ENCODE peak calls at places on chromosome 11, in eight cellular contexts. One of them, this sample, is unnamed.

GRCh38 chr11:112163875-112164521 is at the start of gene IL18:
- DNase-seq in adrenal gland: peak; percentile 16
- DNase-seq in heart left ventricle: peak; percentile 64
- DNase-seq in Panc1: peak; percentile 78
- DNase-seq in A549: peak; percentile 78
- DNase-seq in dorsolateral prefrontal cortex: no peak
- DNase-seq in stomach: peak; percentile 67
- DNase-seq in left lung: peak; percentile 78
- DNase-seq in this sample: peak; percentile 88

GRCh38 chr11:2265396-2265795 is 5.0 kb downstream of the ASCL2 start:
- DNase-seq in stomach: peak; percentile 27
- DNase-seq in Panc1: no peak
- DNase-seq in adrenal gland: no peak
- DNase-seq in left lung: no peak
- DNase-seq in heart left ventricle: no peak
- DNase-seq in dorsolateral prefrontal cortex: no peak
- DNase-seq in A549: no peak
- DNase-seq in this sample: peak; percentile 44

GRCh38 chr11:2768471-2769408 is 68.9 kb upstream of the KCNQ1OT1 start:
- DNase-seq in Panc1: no peak
- DNase-seq in heart left ventricle: peak; percentile 28
- DNase-seq in A549: peak; percentile 65
- DNase-seq in stomach: peak; percentile 17
- DNase-seq in left lung: peak; percentile 19
- DNase-seq in dorsolateral prefrontal cortex: no peak
- DNase-seq in adrenal gland: peak; percentile 82
- DNase-seq in this sample: peak; percentile 20

GRCh38 chr11:35245786-35246185 is 106.8 kb downstream of the CD44 start:
- DNase-seq in left lung: no peak
- DNase-seq in Panc1: no peak
- DNase-seq in adrenal gland: no peak
- DNase-seq in stomach: no peak
- DNase-seq in heart left ventricle: no peak
- DNase-seq in dorsolateral prefrontal cortex: no peak
- DNase-seq in A549: no peak
- DNase-seq in this sample: no peak

GRCh38 chr11:119298726-119299125 is 18.2 kb downstream of the MCAM start:
- DNase-seq in stomach: no peak
- DNase-seq in left lung: no peak
- DNase-seq in heart left ventricle: peak; percentile 72
- DNase-seq in Panc1: no peak
- DNase-seq in A549: no peak
- DNase-seq in adrenal gland: no peak
- DNase-seq in dorsolateral prefrontal cortex: no peak
- DNase-seq in this sample: no peak

GRCh38 chr11:120830092-120830491 is 193.8 kb upstream of the TBCEL start:
- DNase-seq in adrenal gland: no peak
- DNase-seq in left lung: no peak
- DNase-seq in stomach: no peak
- DNase-seq in A549: no peak
- DNase-seq in dorsolateral prefrontal cortex: peak; percentile 20
- DNase-seq in Panc1: no peak
- DNase-seq in heart left ventricle: no peak
- DNase-seq in this sample: no peak

GRCh38 chr11:70080763-70081162 is 2.6 kb downstream of the ANO1 start:
- DNase-seq in A549: peak; percentile 52
- DNase-seq in adrenal gland: no peak
- DNase-seq in left lung: no peak
- DNase-seq in heart left ventricle: peak; percentile 45
- DNase-seq in Panc1: no peak
- DNase-seq in dorsolateral prefrontal cortex: no peak
- DNase-seq in stomach: peak; percentile 65
- DNase-seq in this sample: no peak

GRCh38 chr11:3879216-3879966 is 23.9 kb downstream of the STIM1 start:
- DNase-seq in heart left ventricle: no peak
- DNase-seq in stomach: no peak
- DNase-seq in A549: no peak
- DNase-seq in Panc1: no peak
- DNase-seq in adrenal gland: no peak
- DNase-seq in dorsolateral prefrontal cortex: no peak
- DNase-seq in left lung: no peak
- DNase-seq in this sample: no peak

GRCh38 chr11:69303427-69303826 is 9.5 kb downstream of the MYEOV start:
- DNase-seq in adrenal gland: no peak
- DNase-seq in A549: no peak
- DNase-seq in stomach: no peak
- DNase-seq in Panc1: no peak
- DNase-seq in left lung: no peak
- DNase-seq in heart left ventricle: peak; percentile 58
- DNase-seq in dorsolateral prefrontal cortex: no peak
- DNase-seq in this sample: no peak

GRCh38 chr11:113623114-113623513 is 83.0 kb downstream of the TMPRSS5 start:
- DNase-seq in Panc1: no peak
- DNase-seq in stomach: no peak
- DNase-seq in heart left ventricle: no peak
- DNase-seq in left lung: no peak
- DNase-seq in adrenal gland: no peak
- DNase-seq in dorsolateral prefrontal cortex: no peak
- DNase-seq in A549: no peak
- DNase-seq in this sample: no peak

GRCh38 chr11:61960532-61960931 is 6.9 kb downstream of the FTH1 start:
- DNase-seq in stomach: no peak
- DNase-seq in Panc1: no peak
- DNase-seq in dorsolateral prefrontal cortex: no peak
- DNase-seq in left lung: peak; percentile 32
- DNase-seq in A549: no peak
- DNase-seq in adrenal gland: peak; percentile 9
- DNase-seq in heart left ventricle: no peak
- DNase-seq in this sample: peak; percentile 33

GRCh38 chr11:56176318-56176717 is at the start of gene OR5J2:
- DNase-seq in left lung: no peak
- DNase-seq in Panc1: no peak
- DNase-seq in adrenal gland: no peak
- DNase-seq in heart left ventricle: no peak
- DNase-seq in stomach: no peak
- DNase-seq in A549: no peak
- DNase-seq in dorsolateral prefrontal cortex: no peak
- DNase-seq in this sample: no peak

GRCh38 chr11:64121637-64122410 is 44.1 kb downstream of the MACROD1 start:
- DNase-seq in heart left ventricle: no peak
- DNase-seq in A549: no peak
- DNase-seq in adrenal gland: no peak
- DNase-seq in Panc1: no peak
- DNase-seq in left lung: no peak
- DNase-seq in dorsolateral prefrontal cortex: no peak
- DNase-seq in stomach: no peak
- DNase-seq in this sample: no peak

GRCh38 chr11:92735039-92735438 is 234.4 kb upstream of the MTNR1B start:
- DNase-seq in Panc1: no peak
- DNase-seq in heart left ventricle: no peak
- DNase-seq in A549: no peak
- DNase-seq in adrenal gland: no peak
- DNase-seq in left lung: no peak
- DNase-seq in stomach: no peak
- DNase-seq in dorsolateral prefrontal cortex: no peak
- DNase-seq in this sample: no peak

GRCh38 chr11:18371279-18371678 is 23.1 kb upstream of the LDHA start:
- DNase-seq in Panc1: no peak
- DNase-seq in stomach: no peak
- DNase-seq in A549: no peak
- DNase-seq in adrenal gland: no peak
- DNase-seq in heart left ventricle: no peak
- DNase-seq in dorsolateral prefrontal cortex: no peak
- DNase-seq in left lung: no peak
- DNase-seq in this sample: no peak

GRCh38 chr11:114563077-114563476 is 3.4 kb upstream of the NXPE1 start:
- DNase-seq in dorsolateral prefrontal cortex: no peak
- DNase-seq in Panc1: no peak
- DNase-seq in stomach: no peak
- DNase-seq in A549: no peak
- DNase-seq in adrenal gland: no peak
- DNase-seq in heart left ventricle: no peak
- DNase-seq in left lung: no peak
- DNase-seq in this sample: no peak

GRCh38 chr11:11280826-11281225 is 72.2 kb downstream of the CSNK2A3 start:
- DNase-seq in Panc1: no peak
- DNase-seq in dorsolateral prefrontal cortex: no peak
- DNase-seq in left lung: no peak
- DNase-seq in adrenal gland: no peak
- DNase-seq in heart left ventricle: no peak
- DNase-seq in A549: no peak
- DNase-seq in stomach: no peak
- DNase-seq in this sample: no peak

GRCh38 chr11:1756791-1757771 is 6.6 kb downstream of the CTSD start:
- DNase-seq in Panc1: no peak
- DNase-seq in A549: no peak
- DNase-seq in stomach: no peak
- DNase-seq in left lung: peak; percentile 36
- DNase-seq in dorsolateral prefrontal cortex: no peak
- DNase-seq in adrenal gland: no peak
- DNase-seq in heart left ventricle: peak; percentile 57
- DNase-seq in this sample: no peak

GRCh38 chr11:124916370-124916710 is 2.7 kb upstream of the HEPN1 start:
- DNase-seq in stomach: no peak
- DNase-seq in Panc1: no peak
- DNase-seq in heart left ventricle: no peak
- DNase-seq in left lung: no peak
- DNase-seq in dorsolateral prefrontal cortex: no peak
- DNase-seq in adrenal gland: no peak
- DNase-seq in A549: no peak
- DNase-seq in this sample: no peak

GRCh38 chr11:77598195-77598594 is 8.4 kb downstream of the AQP11 start:
- DNase-seq in Panc1: no peak
- DNase-seq in left lung: no peak
- DNase-seq in dorsolateral prefrontal cortex: no peak
- DNase-seq in stomach: no peak
- DNase-seq in A549: no peak
- DNase-seq in adrenal gland: no peak
- DNase-seq in heart left ventricle: no peak
- DNase-seq in this sample: no peak

GRCh38 chr11:77602385-77603105 is 12.8 kb downstream of the AQP11 start:
- DNase-seq in adrenal gland: no peak
- DNase-seq in left lung: no peak
- DNase-seq in heart left ventricle: no peak
- DNase-seq in dorsolateral prefrontal cortex: no peak
- DNase-seq in A549: peak; percentile 42
- DNase-seq in Panc1: no peak
- DNase-seq in stomach: no peak
- DNase-seq in this sample: no peak

GRCh38 chr11:77593883-77594282 is 4.1 kb downstream of the AQP11 start:
- DNase-seq in Panc1: no peak
- DNase-seq in stomach: no peak
- DNase-seq in adrenal gland: no peak
- DNase-seq in A549: no peak
- DNase-seq in left lung: no peak
- DNase-seq in dorsolateral prefrontal cortex: no peak
- DNase-seq in heart left ventricle: no peak
- DNase-seq in this sample: no peak

GRCh38 chr11:77592727-77593126 is 3.0 kb downstream of the AQP11 start:
- DNase-seq in stomach: no peak
- DNase-seq in left lung: no peak
- DNase-seq in heart left ventricle: no peak
- DNase-seq in A549: no peak
- DNase-seq in Panc1: no peak
- DNase-seq in dorsolateral prefrontal cortex: no peak
- DNase-seq in adrenal gland: no peak
- DNase-seq in this sample: no peak

GRCh38 chr11:77596626-77597025 is 6.9 kb downstream of the AQP11 start:
- DNase-seq in heart left ventricle: no peak
- DNase-seq in stomach: no peak
- DNase-seq in Panc1: no peak
- DNase-seq in left lung: no peak
- DNase-seq in dorsolateral prefrontal cortex: no peak
- DNase-seq in adrenal gland: no peak
- DNase-seq in A549: no peak
- DNase-seq in this sample: no peak
- TF ChIP-seq CTCF in heart left ventricle: no peak
- TF ChIP-seq CTCF in stomach: no peak
- TF ChIP-seq CTCF in Panc1: no peak
- TF ChIP-seq CTCF in left lung: no peak
- TF ChIP-seq CTCF in dorsolateral prefrontal cortex: no peak
- TF ChIP-seq CTCF in adrenal gland: no peak
- TF ChIP-seq CTCF in A549: no peak
- TF ChIP-seq CTCF in this sample: no peak

GRCh38 chr11:78138694-78139421 is 568 bp downstream of the ALG8 start:
- DNase-seq in Panc1: no peak
- DNase-seq in left lung: no peak
- DNase-seq in adrenal gland: no peak
- DNase-seq in A549: peak; percentile 31
- DNase-seq in heart left ventricle: no peak
- DNase-seq in dorsolateral prefrontal cortex: no peak
- DNase-seq in stomach: peak; percentile 41
- DNase-seq in this sample: no peak
- TF ChIP-seq CTCF in Panc1: no peak
- TF ChIP-seq CTCF in left lung: no peak
- TF ChIP-seq CTCF in adrenal gland: no peak
- TF ChIP-seq CTCF in A549: no peak
- TF ChIP-seq CTCF in heart left ventricle: no peak
- TF ChIP-seq CTCF in dorsolateral prefrontal cortex: no peak
- TF ChIP-seq CTCF in stomach: no peak
- TF ChIP-seq CTCF in this sample: no peak

DNA sequence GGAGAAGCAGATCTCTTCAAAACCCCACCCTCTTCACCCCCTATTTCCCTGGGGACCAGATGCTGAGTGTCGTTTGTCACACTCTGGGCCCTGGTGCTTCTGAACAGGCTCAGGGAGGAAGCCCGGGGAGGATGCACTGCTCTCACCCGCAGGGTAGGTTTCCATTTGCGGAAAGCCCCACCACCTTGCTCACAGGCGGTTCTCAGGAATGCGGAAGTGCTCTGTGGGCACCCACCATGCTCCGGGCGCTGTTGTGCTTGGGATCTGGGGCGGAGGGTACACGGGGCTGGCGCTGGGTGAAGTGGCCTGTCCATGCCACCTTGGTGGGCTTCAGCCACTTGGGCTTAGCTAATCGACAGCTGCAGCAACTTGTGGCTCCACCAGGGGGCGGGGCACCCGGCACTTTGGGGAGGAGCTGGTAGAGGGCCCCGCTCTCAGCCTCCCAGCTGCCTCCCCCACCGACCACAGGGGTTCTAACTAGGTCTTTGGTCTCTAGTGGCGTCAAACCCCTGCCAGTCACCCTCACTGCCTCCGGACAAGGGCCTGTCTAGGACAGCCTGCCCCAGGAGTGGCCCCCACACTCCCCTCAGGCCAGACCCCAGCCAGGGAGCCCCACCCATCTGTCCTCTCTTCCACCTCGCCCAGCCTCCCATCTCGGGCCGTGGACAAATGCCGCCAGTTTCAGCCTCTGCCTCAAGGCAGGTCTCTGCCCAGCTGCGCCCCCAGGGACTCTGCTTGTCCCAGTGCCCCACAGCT is 7.4 kb downstream of the NDUFV1 start:
- DNase-seq in heart left ventricle: peak; percentile 78
- DNase-seq in stomach: peak; percentile 71
- DNase-seq in adrenal gland: no peak
- DNase-seq in A549: no peak
- DNase-seq in Panc1: no peak
- DNase-seq in left lung: peak; percentile 75
- DNase-seq in dorsolateral prefrontal cortex: no peak
- DNase-seq in this sample: peak; percentile 73
- TF ChIP-seq CTCF in heart left ventricle: peak; percentile 72
- TF ChIP-seq CTCF in stomach: no peak
- TF ChIP-seq CTCF in adrenal gland: peak; percentile 62
- TF ChIP-seq CTCF in A549: peak; percentile 54
- TF ChIP-seq CTCF in Panc1: peak; percentile 89
- TF ChIP-seq CTCF in left lung: peak; percentile 55
- TF ChIP-seq CTCF in dorsolateral prefrontal cortex: peak; percentile 44
- TF ChIP-seq CTCF in this sample: peak; percentile 69

GRCh38 chr11:59475176-59475575 is 2.1 kb downstream of the OR4D10 start:
- DNase-seq in stomach: no peak
- DNase-seq in heart left ventricle: no peak
- DNase-seq in A549: no peak
- DNase-seq in left lung: no peak
- DNase-seq in Panc1: no peak
- DNase-seq in dorsolateral prefrontal cortex: no peak
- DNase-seq in adrenal gland: no peak
- DNase-seq in this sample: no peak
- TF ChIP-seq CTCF in stomach: no peak
- TF ChIP-seq CTCF in heart left ventricle: no peak
- TF ChIP-seq CTCF in A549: no peak
- TF ChIP-seq CTCF in left lung: no peak
- TF ChIP-seq CTCF in Panc1: no peak
- TF ChIP-seq CTCF in dorsolateral prefrontal cortex: no peak
- TF ChIP-seq CTCF in adrenal gland: no peak
- TF ChIP-seq CTCF in this sample: no peak